ENCODE peak calls at places on chromosome 11, in seven cellular contexts. One of them, this sample, is unnamed. For H3K4me1, the result is how much of the 10 kb centered on the place peaks cover.

GRCh38 chr11:132037467-132037862 is 667.0 kb downstream of the NTM start:
- DNase-seq in upper lobe of left lung: no peak
- DNase-seq in spleen: no peak
- DNase-seq in transverse colon: no peak
- DNase-seq in sigmoid colon: no peak
- DNase-seq in body of pancreas: no peak
- DNase-seq in A549: no peak
- DNase-seq in this sample: no peak

GRCh38 chr11:76672431-76673163 is 2.0 kb upstream of the LRRC32 start:
- DNase-seq in upper lobe of left lung: peak
- DNase-seq in spleen: peak
- DNase-seq in transverse colon: peak
- DNase-seq in sigmoid colon: no peak
- DNase-seq in body of pancreas: no peak
- DNase-seq in A549: no peak
- DNase-seq in this sample: no peak

GRCh38 chr11:126901783-126902182 is 98.8 kb downstream of the KIRREL3 start:
- DNase-seq in upper lobe of left lung: no peak
- DNase-seq in spleen: no peak
- DNase-seq in transverse colon: no peak
- DNase-seq in sigmoid colon: no peak
- DNase-seq in body of pancreas: no peak
- DNase-seq in A549: no peak
- DNase-seq in this sample: no peak

GRCh38 chr11:45556851-45557707 is 108.3 kb downstream of the CHST1 start:
- DNase-seq in upper lobe of left lung: no peak
- DNase-seq in spleen: no peak
- DNase-seq in transverse colon: no peak
- DNase-seq in sigmoid colon: no peak
- DNase-seq in body of pancreas: no peak
- DNase-seq in A549: peak
- DNase-seq in this sample: no peak

GRCh38 chr11:117794772-117795629 is 2.0 kb downstream of the DSCAML1 start:
- DNase-seq in upper lobe of left lung: peak
- DNase-seq in spleen: no peak
- DNase-seq in transverse colon: no peak
- DNase-seq in sigmoid colon: no peak
- DNase-seq in body of pancreas: no peak
- DNase-seq in A549: no peak
- DNase-seq in this sample: no peak

GRCh38 chr11:92941676-92942571 is 27.5 kb upstream of the MTNR1B start:
- DNase-seq in upper lobe of left lung: no peak
- DNase-seq in spleen: no peak
- DNase-seq in transverse colon: no peak
- DNase-seq in sigmoid colon: no peak
- DNase-seq in body of pancreas: peak
- DNase-seq in A549: peak
- DNase-seq in this sample: no peak

GRCh38 chr11:44130751-44131150 is 35.3 kb downstream of the EXT2 start:
- DNase-seq in upper lobe of left lung: no peak
- DNase-seq in spleen: no peak
- DNase-seq in transverse colon: no peak
- DNase-seq in sigmoid colon: no peak
- DNase-seq in body of pancreas: no peak
- DNase-seq in A549: no peak
- DNase-seq in this sample: no peak

GRCh38 chr11:70820311-70820710 is 422.0 kb downstream of the CTTN start:
- DNase-seq in upper lobe of left lung: peak
- DNase-seq in spleen: no peak
- DNase-seq in transverse colon: no peak
- DNase-seq in sigmoid colon: no peak
- DNase-seq in body of pancreas: no peak
- DNase-seq in A549: no peak
- DNase-seq in this sample: no peak

GRCh38 chr11:105144887-105145286 is 5.3 kb upstream of the CARD18 start:
- DNase-seq in upper lobe of left lung: no peak
- DNase-seq in spleen: no peak
- DNase-seq in transverse colon: no peak
- DNase-seq in sigmoid colon: no peak
- DNase-seq in body of pancreas: no peak
- DNase-seq in A549: no peak
- DNase-seq in this sample: no peak

GRCh38 chr11:3157381-3158130 is 7.6 kb downstream of the OSBPL5 start:
- DNase-seq in upper lobe of left lung: peak
- DNase-seq in spleen: peak
- DNase-seq in transverse colon: no peak
- DNase-seq in sigmoid colon: peak
- DNase-seq in body of pancreas: no peak
- DNase-seq in A549: no peak
- DNase-seq in this sample: peak

GRCh38 chr11:110479445-110480101 is 49.8 kb downstream of the FDX1 start:
- DNase-seq in upper lobe of left lung: no peak
- DNase-seq in spleen: no peak
- DNase-seq in transverse colon: no peak
- DNase-seq in sigmoid colon: no peak
- DNase-seq in body of pancreas: no peak
- DNase-seq in A549: no peak
- DNase-seq in this sample: no peak

GRCh38 chr11:131694526-131695424 is 324.4 kb downstream of the NTM start:
- DNase-seq in upper lobe of left lung: peak
- DNase-seq in spleen: peak
- DNase-seq in transverse colon: peak
- DNase-seq in sigmoid colon: peak
- DNase-seq in body of pancreas: peak
- DNase-seq in A549: peak
- DNase-seq in this sample: peak

GRCh38 chr11:33779849-33780528 is 5.7 kb upstream of the FBXO3 start:
- DNase-seq in upper lobe of left lung: no peak
- DNase-seq in spleen: no peak
- DNase-seq in transverse colon: no peak
- DNase-seq in sigmoid colon: no peak
- DNase-seq in body of pancreas: peak
- DNase-seq in A549: no peak
- DNase-seq in this sample: no peak

GRCh38 chr11:91860661-91861060 is 364.0 kb upstream of the FAT3 start:
- DNase-seq in upper lobe of left lung: no peak
- DNase-seq in spleen: no peak
- DNase-seq in transverse colon: no peak
- DNase-seq in sigmoid colon: no peak
- DNase-seq in body of pancreas: no peak
- DNase-seq in A549: no peak
- DNase-seq in this sample: no peak

GRCh38 chr11:34819740-34820482 is 96.3 kb downstream of the APIP start:
- DNase-seq in upper lobe of left lung: no peak
- DNase-seq in spleen: no peak
- DNase-seq in transverse colon: no peak
- DNase-seq in sigmoid colon: no peak
- DNase-seq in body of pancreas: no peak
- DNase-seq in A549: no peak
- DNase-seq in this sample: no peak

GRCh38 chr11:83023410-83023809 is 48.3 kb downstream of the RAB30 start:
- DNase-seq in upper lobe of left lung: no peak
- DNase-seq in spleen: no peak
- DNase-seq in transverse colon: no peak
- DNase-seq in sigmoid colon: no peak
- DNase-seq in body of pancreas: no peak
- DNase-seq in A549: no peak
- DNase-seq in this sample: no peak

GRCh38 chr11:2133481-2134021 is 5.6 kb downstream of the IGF2 start:
- DNase-seq in upper lobe of left lung: peak
- DNase-seq in spleen: no peak
- DNase-seq in transverse colon: no peak
- DNase-seq in sigmoid colon: no peak
- DNase-seq in body of pancreas: no peak
- DNase-seq in A549: no peak
- DNase-seq in this sample: no peak

GRCh38 chr11:117281159-117281558 is 10.0 kb upstream of the BACE1-AS start:
- DNase-seq in upper lobe of left lung: no peak
- DNase-seq in spleen: no peak
- DNase-seq in transverse colon: no peak
- DNase-seq in sigmoid colon: peak
- DNase-seq in body of pancreas: no peak
- DNase-seq in A549: peak
- DNase-seq in this sample: no peak

GRCh38 chr11:114989536-114989935 is 311.2 kb downstream of the NXPE2 start:
- DNase-seq in upper lobe of left lung: peak
- DNase-seq in spleen: no peak
- DNase-seq in transverse colon: no peak
- DNase-seq in sigmoid colon: no peak
- DNase-seq in body of pancreas: no peak
- DNase-seq in A549: no peak
- DNase-seq in this sample: no peak

GRCh38 chr11:103633037-103633788 is 403.2 kb upstream of the DDI1 start:
- DNase-seq in upper lobe of left lung: no peak
- DNase-seq in spleen: no peak
- DNase-seq in transverse colon: no peak
- DNase-seq in sigmoid colon: no peak
- DNase-seq in body of pancreas: no peak
- DNase-seq in A549: no peak
- DNase-seq in this sample: no peak

GRCh38 chr11:88175004-88175706 is at the start of gene RAB38:
- DNase-seq in upper lobe of left lung: peak
- DNase-seq in spleen: peak
- DNase-seq in transverse colon: peak
- DNase-seq in sigmoid colon: peak
- DNase-seq in body of pancreas: peak
- DNase-seq in A549: peak
- DNase-seq in this sample: peak
- H3K4me3 ChIP-seq in upper lobe of left lung: peak
- H3K4me3 ChIP-seq in spleen: peak
- H3K4me3 ChIP-seq in transverse colon: peak
- H3K4me3 ChIP-seq in sigmoid colon: peak
- H3K4me3 ChIP-seq in body of pancreas: peak
- H3K4me3 ChIP-seq in A549: peak
- H3K4me3 ChIP-seq in this sample: peak

DNA sequence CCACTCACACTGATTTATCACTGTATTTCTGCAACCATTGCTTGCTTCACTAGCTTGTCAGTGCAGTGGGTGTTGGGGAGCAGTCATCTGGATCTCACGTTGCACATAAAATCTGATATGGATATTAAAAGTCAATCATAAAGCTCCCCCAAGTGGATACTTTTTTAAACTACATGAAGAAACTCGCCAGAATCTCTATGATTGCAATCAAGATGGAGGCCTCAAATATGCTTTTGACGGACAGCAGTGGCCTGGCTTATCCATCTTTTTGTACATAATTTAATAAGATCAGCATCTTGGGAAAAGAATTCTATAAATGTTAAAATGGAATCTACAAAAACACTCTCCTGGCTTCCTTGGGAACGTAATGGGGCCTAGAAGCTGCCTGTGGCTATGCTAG is 137.7 kb downstream of the WT1 start:
- DNase-seq in upper lobe of left lung: no peak
- DNase-seq in spleen: no peak
- DNase-seq in transverse colon: no peak
- DNase-seq in sigmoid colon: no peak
- DNase-seq in body of pancreas: no peak
- DNase-seq in A549: peak
- DNase-seq in this sample: no peak
- H3K4me1 ChIP-seq in upper lobe of left lung: under half
- H3K4me1 ChIP-seq in spleen: under half
- H3K4me1 ChIP-seq in transverse colon: under half
- H3K4me1 ChIP-seq in sigmoid colon: under half
- H3K4me1 ChIP-seq in body of pancreas: under half
- H3K4me1 ChIP-seq in A549: under half
- H3K4me1 ChIP-seq in this sample: under half

DNA sequence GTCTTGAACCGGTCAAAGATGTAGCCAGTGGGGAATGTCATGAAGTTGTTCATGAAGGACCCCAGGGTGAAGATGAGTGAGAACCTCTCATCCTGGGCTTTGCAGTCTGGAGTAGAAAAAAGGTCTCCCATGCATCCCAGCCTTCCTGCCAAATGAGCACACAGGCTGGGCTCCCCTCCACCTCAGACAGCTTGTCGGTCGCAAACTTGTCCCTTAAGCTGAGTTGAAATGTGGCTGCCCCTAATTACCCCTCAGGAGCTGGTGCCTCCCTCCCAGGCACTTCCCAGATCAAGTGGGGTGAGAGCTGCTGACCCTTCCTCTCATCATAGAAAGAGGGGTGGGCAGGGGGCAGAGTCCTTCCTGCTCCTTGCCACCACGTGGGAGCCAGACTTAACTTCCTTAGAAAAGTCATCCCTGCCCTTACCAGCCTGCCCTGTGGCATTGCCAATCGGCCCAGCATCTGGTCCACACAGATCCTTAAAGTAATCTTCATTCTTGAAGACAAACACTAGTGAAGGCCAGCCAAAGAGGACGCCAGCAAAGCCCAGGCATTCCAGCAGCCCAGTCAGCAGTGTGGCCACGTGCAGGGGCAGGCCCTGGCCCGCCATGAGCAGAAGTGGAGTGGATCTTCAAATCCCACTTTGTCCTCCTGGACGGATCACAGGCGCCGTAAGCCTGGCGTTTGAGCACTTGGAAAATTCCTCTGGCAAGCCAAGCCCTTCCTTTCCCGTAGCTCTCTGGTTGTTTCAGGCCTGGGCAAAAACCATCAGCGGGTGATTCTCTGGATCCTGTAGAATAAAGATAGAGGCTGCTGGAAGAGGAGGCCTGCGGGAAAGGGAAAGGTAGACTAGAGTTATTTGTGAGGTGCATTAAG is 1.1 kb downstream of the SLC43A3 start:
- DNase-seq in upper lobe of left lung: peak
- DNase-seq in spleen: peak
- DNase-seq in transverse colon: peak
- DNase-seq in sigmoid colon: peak
- DNase-seq in body of pancreas: peak
- DNase-seq in A549: no peak
- DNase-seq in this sample: peak
- TF ChIP-seq POLR2A in upper lobe of left lung: no peak
- TF ChIP-seq POLR2A in spleen: no peak
- TF ChIP-seq POLR2A in transverse colon: no peak
- TF ChIP-seq POLR2A in sigmoid colon: peak
- TF ChIP-seq POLR2A in body of pancreas: no peak
- TF ChIP-seq POLR2A in A549: no peak
- TF ChIP-seq POLR2A in this sample: no peak

GRCh38 chr11:791658-792534 is 2.0 kb upstream of the CEND1 start:
- DNase-seq in upper lobe of left lung: peak
- DNase-seq in spleen: peak
- DNase-seq in transverse colon: no peak
- DNase-seq in sigmoid colon: no peak
- DNase-seq in body of pancreas: no peak
- DNase-seq in A549: no peak
- DNase-seq in this sample: no peak

GRCh38 chr11:789951-790350 is at the start of gene CEND1:
- DNase-seq in upper lobe of left lung: peak
- DNase-seq in spleen: no peak
- DNase-seq in transverse colon: no peak
- DNase-seq in sigmoid colon: no peak
- DNase-seq in body of pancreas: no peak
- DNase-seq in A549: peak
- DNase-seq in this sample: no peak

GRCh38 chr11:788953-789940 is 643 bp downstream of the CEND1 start:
- DNase-seq in upper lobe of left lung: peak
- DNase-seq in spleen: no peak
- DNase-seq in transverse colon: no peak
- DNase-seq in sigmoid colon: no peak
- DNase-seq in body of pancreas: no peak
- DNase-seq in A549: no peak
- DNase-seq in this sample: no peak

GRCh38 chr11:792535-792821 is 2.6 kb upstream of the CEND1 start:
- DNase-seq in upper lobe of left lung: peak
- DNase-seq in spleen: no peak
- DNase-seq in transverse colon: no peak
- DNase-seq in sigmoid colon: no peak
- DNase-seq in body of pancreas: no peak
- DNase-seq in A549: no peak
- DNase-seq in this sample: no peak

GRCh38 chr11:790721-791564 is 1.1 kb upstream of the CEND1 start:
- DNase-seq in upper lobe of left lung: peak
- DNase-seq in spleen: peak
- DNase-seq in transverse colon: no peak
- DNase-seq in sigmoid colon: no peak
- DNase-seq in body of pancreas: no peak
- DNase-seq in A549: peak
- DNase-seq in this sample: no peak
- H3K4me3 ChIP-seq in upper lobe of left lung: no peak
- H3K4me3 ChIP-seq in spleen: no peak
- H3K4me3 ChIP-seq in transverse colon: no peak
- H3K4me3 ChIP-seq in sigmoid colon: no peak
- H3K4me3 ChIP-seq in body of pancreas: no peak
- H3K4me3 ChIP-seq in A549: no peak
- H3K4me3 ChIP-seq in this sample: no peak

This sample was measured in heart left ventricle.